ENCODE peak calls at places on chromosomes 16 and 17, in five cellular contexts. One of them, this sample, is unnamed.

GRCh38 chr16:50309527-50310307 is 43.4 kb downstream of the ADCY7 start:
- DNase-seq in mucosa of descending colon: no peak
- DNase-seq in activated naive CD8-positive, alpha-beta T cell treated with anti-CD3 and anti-CD28 coated beads for 36 hours: no peak
- DNase-seq in progenitor cell of endocrine pancreas: no peak
- DNase-seq in activated CD4-positive, CD25-positive, alpha-beta regulatory T cell: no peak
- DNase-seq in this sample: peak

GRCh38 chr17:55584055-55584685 is 72.9 kb upstream of the SMIM36 start:
- DNase-seq in mucosa of descending colon: no peak
- DNase-seq in activated naive CD8-positive, alpha-beta T cell treated with anti-CD3 and anti-CD28 coated beads for 36 hours: no peak
- DNase-seq in progenitor cell of endocrine pancreas: no peak
- DNase-seq in activated CD4-positive, CD25-positive, alpha-beta regulatory T cell: no peak
- DNase-seq in this sample: no peak

GRCh38 chr16:86209202-86209601 is 301.1 kb upstream of the FOXF1 start:
- DNase-seq in mucosa of descending colon: no peak
- DNase-seq in activated naive CD8-positive, alpha-beta T cell treated with anti-CD3 and anti-CD28 coated beads for 36 hours: no peak
- DNase-seq in progenitor cell of endocrine pancreas: no peak
- DNase-seq in activated CD4-positive, CD25-positive, alpha-beta regulatory T cell: no peak
- DNase-seq in this sample: no peak

GRCh38 chr17:9179602-9180001 is 158.3 kb downstream of the NTN1 start:
- DNase-seq in mucosa of descending colon: no peak
- DNase-seq in activated naive CD8-positive, alpha-beta T cell treated with anti-CD3 and anti-CD28 coated beads for 36 hours: no peak
- DNase-seq in progenitor cell of endocrine pancreas: no peak
- DNase-seq in activated CD4-positive, CD25-positive, alpha-beta regulatory T cell: no peak
- DNase-seq in this sample: no peak

GRCh38 chr17:77772899-77773358 is 185.6 kb upstream of the TNRC6C start:
- DNase-seq in mucosa of descending colon: no peak
- DNase-seq in activated naive CD8-positive, alpha-beta T cell treated with anti-CD3 and anti-CD28 coated beads for 36 hours: no peak
- DNase-seq in progenitor cell of endocrine pancreas: no peak
- DNase-seq in activated CD4-positive, CD25-positive, alpha-beta regulatory T cell: no peak
- DNase-seq in this sample: no peak

GRCh38 chr16:69861276-69862030 is 89.7 kb upstream of the CLEC18A start:
- DNase-seq in mucosa of descending colon: peak
- DNase-seq in activated naive CD8-positive, alpha-beta T cell treated with anti-CD3 and anti-CD28 coated beads for 36 hours: no peak
- DNase-seq in progenitor cell of endocrine pancreas: no peak
- DNase-seq in activated CD4-positive, CD25-positive, alpha-beta regulatory T cell: no peak
- DNase-seq in this sample: no peak

GRCh38 chr16:56866955-56867830 is 2.2 kb downstream of the SLC12A3 start:
- DNase-seq in mucosa of descending colon: peak
- DNase-seq in activated naive CD8-positive, alpha-beta T cell treated with anti-CD3 and anti-CD28 coated beads for 36 hours: no peak
- DNase-seq in progenitor cell of endocrine pancreas: peak
- DNase-seq in activated CD4-positive, CD25-positive, alpha-beta regulatory T cell: peak
- DNase-seq in this sample: peak

GRCh38 chr16:77571463-77571862 is 136.6 kb upstream of the ADAMTS18 start:
- DNase-seq in mucosa of descending colon: no peak
- DNase-seq in activated naive CD8-positive, alpha-beta T cell treated with anti-CD3 and anti-CD28 coated beads for 36 hours: no peak
- DNase-seq in progenitor cell of endocrine pancreas: no peak
- DNase-seq in activated CD4-positive, CD25-positive, alpha-beta regulatory T cell: no peak
- DNase-seq in this sample: no peak

GRCh38 chr16:78976212-78976611 is 624.3 kb downstream of the MAF start:
- DNase-seq in mucosa of descending colon: no peak
- DNase-seq in activated naive CD8-positive, alpha-beta T cell treated with anti-CD3 and anti-CD28 coated beads for 36 hours: no peak
- DNase-seq in progenitor cell of endocrine pancreas: no peak
- DNase-seq in activated CD4-positive, CD25-positive, alpha-beta regulatory T cell: no peak
- DNase-seq in this sample: no peak

GRCh38 chr16:35910409-35910808 is 2451.0 kb downstream of the TP53TG3F start:
- DNase-seq in mucosa of descending colon: no peak
- DNase-seq in activated naive CD8-positive, alpha-beta T cell treated with anti-CD3 and anti-CD28 coated beads for 36 hours: no peak
- DNase-seq in progenitor cell of endocrine pancreas: no peak
- DNase-seq in activated CD4-positive, CD25-positive, alpha-beta regulatory T cell: no peak
- DNase-seq in this sample: no peak

GRCh38 chr17:63792055-63792729 is 18.2 kb downstream of the DDX42 start:
- DNase-seq in mucosa of descending colon: no peak
- DNase-seq in activated naive CD8-positive, alpha-beta T cell treated with anti-CD3 and anti-CD28 coated beads for 36 hours: no peak
- DNase-seq in progenitor cell of endocrine pancreas: no peak
- DNase-seq in activated CD4-positive, CD25-positive, alpha-beta regulatory T cell: no peak
- DNase-seq in this sample: no peak

GRCh38 chr16:8108991-8109509 is 481.3 kb downstream of the TMEM114 start:
- DNase-seq in mucosa of descending colon: no peak
- DNase-seq in activated naive CD8-positive, alpha-beta T cell treated with anti-CD3 and anti-CD28 coated beads for 36 hours: no peak
- DNase-seq in progenitor cell of endocrine pancreas: no peak
- DNase-seq in activated CD4-positive, CD25-positive, alpha-beta regulatory T cell: no peak
- DNase-seq in this sample: no peak

GRCh38 chr17:35796942-35797341 is 1.5 kb upstream of the MMP28 start:
- DNase-seq in mucosa of descending colon: no peak
- DNase-seq in activated naive CD8-positive, alpha-beta T cell treated with anti-CD3 and anti-CD28 coated beads for 36 hours: no peak
- DNase-seq in progenitor cell of endocrine pancreas: no peak
- DNase-seq in activated CD4-positive, CD25-positive, alpha-beta regulatory T cell: no peak
- DNase-seq in this sample: no peak

GRCh38 chr17:70138309-70138865 is 30.9 kb upstream of the KCNJ2 start:
- DNase-seq in mucosa of descending colon: no peak
- DNase-seq in activated naive CD8-positive, alpha-beta T cell treated with anti-CD3 and anti-CD28 coated beads for 36 hours: no peak
- DNase-seq in progenitor cell of endocrine pancreas: no peak
- DNase-seq in activated CD4-positive, CD25-positive, alpha-beta regulatory T cell: no peak
- DNase-seq in this sample: no peak

GRCh38 chr16:30397776-30398659 is 2.8 kb downstream of the ZNF48 start:
- DNase-seq in mucosa of descending colon: no peak
- DNase-seq in activated naive CD8-positive, alpha-beta T cell treated with anti-CD3 and anti-CD28 coated beads for 36 hours: no peak
- DNase-seq in progenitor cell of endocrine pancreas: no peak
- DNase-seq in activated CD4-positive, CD25-positive, alpha-beta regulatory T cell: no peak
- DNase-seq in this sample: no peak

This sample was measured in Karpas-422.